ENCODE peak calls at places on chromosomes 16 and 17, in four cellular contexts. I, X, W and F are unnamed samples. For H3K4me1 and H3K9me3, the result is how much of the 10 kb centered on the place peaks cover.

GRCh38 chr16:58286769-58287433 is 7.9 kb downstream of the PRSS54 start:
- DNase-seq in I (no peak), X (no peak), W (no peak), F (no peak)

GRCh38 chr16:27245276-27246231 is 23.0 kb downstream of the NSMCE1 start:
- DNase-seq in I (no peak), X (peak), W (no peak), F (peak)

GRCh38 chr16:19680972-19681371 is 37.1 kb downstream of the KNOP1 start:
- DNase-seq in I (no peak), X (no peak), W (no peak), F (no peak)

GRCh38 chr17:28726396-28726911 is 421 bp upstream of the TLCD1 start:
- DNase-seq in I (peak), X (peak), W (peak), F (no peak)

GRCh38 chr17:48439875-48440505 is 10.0 kb upstream of the SKAP1 start:
- DNase-seq in I (no peak), X (no peak), W (no peak), F (no peak)

GRCh38 chr17:75753193-75753513 is 11.8 kb downstream of the GALK1 start:
- DNase-seq in I (no peak), X (no peak), W (no peak), F (no peak)

GRCh38 chr16:87336850-87337240 is 19.7 kb upstream of the C16orf95 start:
- DNase-seq in I (no peak), X (no peak), W (no peak), F (no peak)

GRCh38 chr17:15171433-15172047 is 93.6 kb downstream of the PMP22 start:
- DNase-seq in I (peak), X (peak), W (peak), F (peak)

GRCh38 chr17:30450125-30451027 is 26.8 kb upstream of the GOSR1 start:
- DNase-seq in I (no peak), X (peak), W (no peak), F (no peak)

GRCh38 chr16:87395181-87395842 is 3.2 kb downstream of the MAP1LC3B start:
- DNase-seq in I (peak), X (no peak), W (no peak), F (no peak)

GRCh38 chr17:75950850-75951554 is 10.2 kb upstream of the FBF1 start:
- DNase-seq in I (no peak), X (no peak), W (no peak), F (no peak)

DNA sequence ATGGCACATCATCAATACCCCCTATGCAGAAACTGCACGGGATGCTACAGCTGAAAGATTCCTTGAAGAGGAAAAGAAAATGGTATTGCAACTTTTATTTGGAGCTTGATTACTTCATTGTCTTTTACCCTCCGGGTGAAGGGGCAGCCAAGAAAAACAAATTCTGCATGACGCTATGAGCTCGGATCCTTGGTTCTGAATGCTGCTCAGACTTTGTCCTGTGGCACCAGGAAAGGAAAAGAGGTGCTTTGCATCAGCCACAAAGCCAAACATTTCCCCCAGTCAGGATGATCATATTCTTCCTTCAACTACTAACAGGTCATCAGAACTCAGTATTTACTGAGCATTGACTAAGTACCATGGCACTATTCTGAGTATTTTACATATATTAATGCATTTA is 399.5 kb downstream of the NPIPA8 start:
- DNase-seq in I (no peak), X (no peak), W (no peak), F (no peak)
- H3K4me1 ChIP-seq in I (under half), X (under half), W (under half), F (under half)

GRCh38 chr16:3375680-3376079 is 20.0 kb downstream of the OR2C1 start:
- DNase-seq in I (no peak), X (no peak), W (no peak), F (no peak)

GRCh38 chr16:3383045-3383448 is 17.8 kb downstream of the ZSCAN32 start:
- DNase-seq in I (no peak), X (peak), W (no peak), F (no peak)

DNA sequence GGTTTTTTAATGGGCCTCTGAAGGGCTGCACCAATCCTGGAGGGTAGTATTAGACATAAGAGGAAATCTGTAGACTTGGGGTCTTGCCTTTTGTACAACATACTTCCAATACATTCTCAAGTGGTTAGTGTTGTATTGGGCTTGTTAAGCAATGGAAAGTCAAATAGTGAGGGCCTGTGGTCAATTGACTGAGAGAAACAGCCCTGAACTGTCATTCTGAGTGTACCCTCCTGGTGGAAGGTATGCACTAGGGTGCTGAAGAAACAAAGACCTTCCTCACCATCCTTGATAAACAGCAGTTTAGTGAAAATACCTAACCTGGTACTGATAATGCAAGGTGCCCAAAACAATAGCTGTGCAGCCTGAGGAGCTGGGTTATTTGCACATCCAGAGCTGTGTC is 22.2 kb downstream of the OR2C1 start:
- DNase-seq in I (no peak), X (no peak), W (no peak), F (no peak)
- H3K9me3 ChIP-seq in I (under half), X (half or more), W (half or more), F (half or more)

GRCh38 chr16:30482366-30482765 is 9.8 kb downstream of the ITGAL start:
- DNase-seq in I (no peak), X (no peak), W (no peak), F (no peak)
- H3K4me1 ChIP-seq in I (under half), X (under half), W (under half), F (under half)

DNA sequence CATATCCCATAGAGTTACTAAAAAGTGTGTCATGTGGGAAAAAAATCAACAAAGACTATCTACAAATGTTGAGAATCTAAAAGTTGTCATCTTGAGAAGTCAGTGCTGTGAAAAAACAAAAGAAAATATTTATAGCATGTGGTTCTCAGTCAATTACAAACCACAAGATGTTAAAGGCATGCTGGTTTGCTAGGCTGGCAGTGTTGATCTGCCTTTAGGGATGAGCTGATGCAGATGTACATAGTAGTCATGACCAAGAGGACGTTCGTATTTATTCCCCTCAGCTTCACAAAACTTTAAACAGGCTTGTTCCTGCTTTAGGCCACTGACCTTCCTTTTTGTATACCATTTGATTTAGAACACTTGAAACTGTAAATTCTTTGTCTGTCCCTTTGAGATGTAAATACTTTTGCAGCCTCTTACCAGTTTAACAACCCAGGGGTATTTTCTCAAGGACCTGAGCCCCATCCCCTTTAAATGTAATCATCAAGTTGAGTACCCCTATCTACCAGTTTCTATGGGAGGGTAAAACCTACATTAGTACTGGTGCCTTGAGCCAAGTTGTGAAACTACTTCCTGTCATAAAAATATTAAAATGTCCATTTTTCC is 446.6 kb downstream of the KCNJ18 start:
- DNase-seq in I (no peak), X (no peak), W (no peak), F (no peak)
- H3K9me3 ChIP-seq in I (under half), X (under half), W (under half), F (under half)

DNA sequence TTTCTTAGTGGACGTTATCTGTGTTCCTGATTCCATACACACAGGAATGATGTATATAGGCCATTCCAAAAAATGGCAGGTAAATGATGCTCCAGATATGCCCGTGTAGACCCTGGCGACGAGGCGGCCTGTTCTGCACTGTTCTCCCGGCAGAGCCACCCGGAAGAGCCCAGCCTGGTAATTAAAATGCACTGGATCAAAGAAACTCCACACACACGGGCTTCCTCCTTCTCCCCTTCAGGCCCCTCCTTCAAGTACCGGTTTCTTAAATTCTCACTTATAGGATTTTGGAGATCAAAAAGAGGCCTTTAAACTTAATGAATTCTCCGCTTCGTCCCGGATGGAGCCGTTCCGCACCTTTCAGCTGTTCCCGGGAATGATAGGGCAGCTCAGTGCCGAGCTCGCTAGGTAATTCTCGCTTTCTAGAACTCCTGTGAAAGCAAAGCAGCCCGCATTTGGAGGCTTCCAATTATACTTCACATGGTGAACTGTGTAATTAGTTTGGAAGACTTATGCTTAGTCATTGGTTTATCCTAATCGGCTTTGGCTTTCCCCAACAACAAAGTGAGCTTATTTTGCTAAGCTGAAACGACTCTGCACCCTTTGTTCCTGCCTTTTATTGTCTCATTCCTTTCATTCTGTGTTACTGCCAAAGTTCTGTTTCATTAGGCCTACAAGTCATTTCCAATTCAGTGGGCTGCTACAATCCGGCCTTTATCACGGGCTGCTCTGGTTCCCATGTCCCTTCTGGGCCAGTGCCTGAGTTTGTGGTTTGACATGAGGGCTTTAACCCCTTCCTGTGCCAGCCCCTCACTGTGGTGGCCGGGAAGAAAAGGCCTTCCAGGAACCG is 150.0 kb downstream of the MSI2 start:
- DNase-seq in I (peak), X (no peak), W (peak), F (no peak)
- H3K4me1 ChIP-seq in I (under half), X (under half), W (under half), F (half or more)

DNA sequence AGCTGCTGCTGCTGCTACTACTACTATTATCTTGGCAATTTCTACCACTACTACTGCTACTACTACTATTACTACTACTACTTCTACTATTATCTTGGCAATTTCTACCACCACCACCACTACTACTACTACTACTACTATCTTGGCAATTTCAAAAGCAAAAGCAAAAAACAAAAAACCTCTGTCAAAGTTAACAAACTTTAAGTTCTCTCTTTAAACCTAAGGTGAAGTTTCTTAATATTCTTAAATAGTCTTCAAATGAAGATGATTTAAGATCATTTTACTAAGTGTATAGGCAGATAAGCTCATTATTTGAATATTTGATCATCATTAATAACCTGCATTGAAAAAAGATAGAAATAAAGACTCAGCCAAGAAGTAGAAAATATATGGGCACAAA is 118.5 kb downstream of the BRIP1 start:
- DNase-seq in I (no peak), X (no peak), W (no peak), F (no peak)
- H3K9me3 ChIP-seq in I (under half), X (under half), W (under half), F (under half)

DNA sequence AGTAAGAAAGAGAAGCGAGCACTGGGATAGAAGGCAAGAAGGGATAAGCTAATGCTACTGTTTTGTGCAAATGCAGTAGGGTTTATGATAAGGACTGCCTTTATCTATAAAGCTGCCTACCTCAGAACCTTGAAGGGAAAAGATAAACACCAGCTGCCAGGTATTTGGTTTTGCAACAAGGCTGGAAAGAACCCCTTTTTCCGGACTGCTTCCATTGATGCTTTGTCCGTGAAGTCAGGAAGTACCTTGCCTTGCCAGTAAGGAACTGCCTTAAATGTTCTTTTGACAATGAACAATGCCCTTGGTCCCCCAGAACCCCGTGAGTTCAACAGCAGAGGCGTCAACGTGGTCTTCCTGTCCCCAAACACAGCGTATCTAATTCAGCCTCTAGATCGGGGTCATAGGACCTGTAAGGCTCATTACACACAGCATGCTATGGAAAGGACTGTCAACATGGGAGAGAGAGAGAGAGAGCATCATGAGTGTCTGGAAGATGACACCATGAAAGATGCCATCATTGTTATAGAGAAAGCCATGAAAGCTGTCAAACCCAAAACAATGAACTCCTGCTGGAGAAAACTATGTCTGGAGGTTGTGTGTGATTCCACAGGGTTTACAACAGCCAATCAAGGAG is 113.4 kb downstream of the ANKRD11 start:
- DNase-seq in I (no peak), X (no peak), W (no peak), F (no peak)
- H3K4me1 ChIP-seq in I (under half), X (under half), W (under half), F (half or more)